ENCODE peak calls at places on chromosomes 1 and 21, in ten cellular contexts. H is right lobe of liver, V is HFFc6, M is omental fat pad, S is foreskin fibroblast, Q is GM13976, L is glutamatergic neuron, N is cardiac muscle cell, K is osteocyte, Z is esophagus squamous epithelium. B is an unnamed sample.

GRCh38 chr1:194378517-194378916 is 1192.1 kb upstream of the B3GALT2 start:
- DNase-seq in M (no peak), V (peak; percentile 4), N (no peak), L (no peak), S (peak; percentile 4), K (no peak), Q (no peak), H (no peak), Z (no peak), B (no peak)

GRCh38 chr1:17314491-17314971 is 6.5 kb downstream of the PADI4 start:
- DNase-seq in Q (no peak), Z (no peak), N (peak; percentile 8), M (no peak), V (no peak), K (no peak), L (peak; percentile 33), S (no peak), H (peak; percentile 39), B (no peak)

GRCh38 chr1:43441166-43441893 is 12.4 kb downstream of the HYI start:
- DNase-seq in N (no peak), Q (no peak), M (no peak), V (no peak), Z (no peak), K (no peak), L (no peak), S (no peak), H (peak; percentile 37), B (no peak)

GRCh38 chr1:175193339-175193950 is 869 bp upstream of the KIAA0040 start:
- DNase-seq in K (no peak), V (no peak), Q (no peak), M (no peak), Z (no peak), H (no peak), N (no peak), S (no peak), L (no peak), B (no peak)

GRCh38 chr21:33078907-33079582 is 9.1 kb downstream of the OLIG1 start:
- DNase-seq in N (peak; percentile 28), L (no peak), Q (peak; percentile 87), K (no peak), S (peak; percentile 43), M (no peak), Z (no peak), H (no peak), V (peak; percentile 51), B (peak; percentile 62)

GRCh38 chr1:207983044-207983443 is 72.1 kb upstream of the CD34 start:
- DNase-seq in S (no peak), N (no peak), Z (no peak), H (no peak), Q (no peak), K (peak; percentile 46), M (no peak), V (no peak), L (no peak), B (no peak)

GRCh38 chr21:41965447-41966340 is 11.9 kb upstream of the C2CD2 start:
- DNase-seq in K (peak; percentile 73), N (no peak), Z (no peak), S (no peak), M (no peak), Q (no peak), L (no peak), V (no peak), H (peak; percentile 25), B (no peak)

GRCh38 chr1:39462074-39462473 is 29.4 kb upstream of the BMP8A start:
- DNase-seq in M (no peak), K (no peak), N (no peak), V (peak; percentile 37), L (no peak), Q (no peak), Z (no peak), S (peak; percentile 58), H (no peak), B (no peak)

GRCh38 chr1:6601865-6602668 is 602 bp downstream of the KLHL21 start:
- DNase-seq in H (peak; percentile 81), Q (peak; percentile 77), S (no peak), Z (no peak), V (no peak), N (no peak), K (no peak), M (no peak), L (no peak), B (peak; percentile 71)

GRCh38 chr1:14631421-14631820 is 32.9 kb downstream of the KAZN start:
- DNase-seq in H (no peak), L (no peak), N (no peak), Z (no peak), S (no peak), M (no peak), K (no peak), Q (no peak), V (no peak), B (no peak)

GRCh38 chr1:181179980-181180964 is 91.8 kb downstream of the IER5 start:
- DNase-seq in H (no peak), L (peak; percentile 50), Z (no peak), Q (peak; percentile 63), K (peak; percentile 83), V (peak; percentile 50), N (peak; percentile 76), S (peak; percentile 66), M (no peak), B (peak; percentile 70)

GRCh38 chr1:27070390-27071048 is 57.9 kb upstream of the TENT5B start:
- DNase-seq in N (no peak), K (no peak), L (peak; percentile 26), V (no peak), M (no peak), H (no peak), Q (no peak), S (no peak), Z (no peak), B (no peak)
- TF ChIP-seq CTCF in N (no peak), K (no peak), L (no peak), V (peak; percentile 17), M (no peak), H (no peak), Q (no peak), S (no peak), Z (no peak), B (no peak)

GRCh38 chr1:24311731-24312130 is 7.4 kb upstream of the GRHL3 start:
- DNase-seq in S (no peak), L (no peak), Z (no peak), V (no peak), N (no peak), H (no peak), M (no peak), K (no peak), Q (no peak), B (no peak)

GRCh38 chr1:24311234-24311633 is 7.9 kb upstream of the GRHL3 start:
- DNase-seq in H (no peak), S (no peak), V (no peak), K (no peak), Z (no peak), Q (no peak), L (no peak), M (no peak), N (no peak), B (no peak)

GRCh38 chr1:24304763-24305162 is 14.4 kb upstream of the GRHL3 start:
- DNase-seq in N (no peak), Z (no peak), H (no peak), L (no peak), S (no peak), Q (no peak), K (no peak), V (no peak), M (no peak), B (no peak)

GRCh38 chr1:24309762-24310485 is 9.2 kb upstream of the GRHL3 start:
- DNase-seq in S (no peak), H (no peak), K (no peak), V (peak; percentile 21), N (no peak), M (no peak), Z (no peak), L (no peak), Q (no peak), B (no peak)

GRCh38 chr1:24308365-24309015 is 10.7 kb upstream of the GRHL3 start:
- DNase-seq in Q (no peak), M (no peak), N (peak; percentile 48), H (no peak), L (no peak), S (no peak), V (peak; percentile 40), Z (no peak), K (no peak), B (no peak)
- TF ChIP-seq CTCF in Q (no peak), M (no peak), N (peak; percentile 55), H (no peak), L (no peak), S (peak; percentile 46), V (peak; percentile 65), Z (peak; percentile 25), K (peak; percentile 46), B (peak; percentile 5)

DNA sequence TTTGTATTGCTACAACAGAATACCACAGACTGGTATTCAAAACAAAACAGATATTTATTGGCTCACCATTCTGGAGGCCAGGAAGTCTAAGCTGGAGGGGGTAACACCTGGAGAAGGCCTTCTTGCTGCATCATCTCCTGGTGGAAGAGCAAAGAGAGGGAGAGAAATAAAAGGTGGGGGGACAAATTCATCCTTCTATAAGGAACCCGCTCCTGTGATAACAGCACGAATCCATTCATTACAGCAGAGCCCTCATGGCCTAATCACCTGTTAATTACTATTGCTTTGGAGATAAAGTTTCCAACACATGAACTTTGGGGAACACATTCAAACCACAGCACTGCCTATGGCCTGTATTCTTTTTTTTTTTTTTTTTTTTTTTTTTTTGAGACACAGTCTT is 5.4 kb downstream of the S100A2 start:
- DNase-seq in H (no peak), N (no peak), V (no peak), S (no peak), L (no peak), Q (no peak), K (no peak), M (no peak), Z (no peak), B (no peak)
- TF ChIP-seq CTCF in H (no peak), N (no peak), V (no peak), S (no peak), L (no peak), Q (no peak), K (no peak), M (no peak), Z (no peak), B (no peak)

GRCh38 chr1:29196863-29197589 is 15.3 kb upstream of the SRSF4 start:
- DNase-seq in K (no peak), S (peak; percentile 85), V (peak; percentile 96), H (no peak), L (no peak), N (no peak), Q (no peak), M (no peak), Z (no peak), B (no peak)

GRCh38 chr1:29200905-29201594 is 19.4 kb upstream of the SRSF4 start:
- DNase-seq in K (no peak), Z (no peak), S (no peak), M (no peak), V (peak; percentile 34), Q (no peak), H (no peak), N (no peak), L (no peak), B (peak; percentile 27)

GRCh38 chr1:29195875-29196274 is 14.2 kb upstream of the SRSF4 start:
- DNase-seq in V (no peak), M (no peak), H (peak; percentile 73), S (no peak), Q (no peak), L (no peak), N (no peak), K (no peak), Z (no peak), B (no peak)

GRCh38 chr1:29197993-29198392 is 16.3 kb upstream of the SRSF4 start:
- DNase-seq in N (no peak), M (no peak), Z (no peak), K (no peak), Q (no peak), S (no peak), H (no peak), L (no peak), V (no peak), B (no peak)

GRCh38 chr1:29197590-29197924 is 15.9 kb upstream of the SRSF4 start:
- DNase-seq in M (no peak), V (peak; percentile 45), N (peak; percentile 45), K (no peak), Q (peak; percentile 49), S (no peak), Z (no peak), H (peak; percentile 65), L (no peak), B (peak; percentile 82)
- TF ChIP-seq CTCF in M (no peak), V (peak; percentile 71), N (peak; percentile 43), K (peak; percentile 47), Q (no peak), S (peak; percentile 46), Z (peak; percentile 52), H (peak; percentile 66), L (no peak), B (peak; percentile 50)

B was measured in hepatocyte.